ENCODE peak calls at places on chromosomes 6 and 20, in six cellular contexts. I is foreskin fibroblast, F is Peyer's patch, X is fibroblast of pulmonary artery, T is WTC11, N is natural killer cell. Q is an unnamed sample.

GRCh38 chr20:51345601-51346101 is 196.9 kb downstream of the NFATC2 start:
- DNase-seq in I (peak), F (no peak), X (peak), T (no peak), N (no peak), Q (no peak)

GRCh38 chr6:21970560-21970959 is 326.3 kb downstream of the PRL start:
- DNase-seq in I (no peak), F (no peak), X (no peak), T (no peak), N (no peak), Q (no peak)

GRCh38 chr6:138726066-138727060 is 47.2 kb upstream of the CCDC28A start:
- DNase-seq in I (no peak), F (no peak), X (no peak), T (no peak), N (no peak), Q (no peak)

GRCh38 chr20:40961686-40962640 is 66.7 kb upstream of the TOP1 start:
- DNase-seq in I (peak), F (peak), X (peak), T (no peak), N (no peak), Q (peak)

GRCh38 chr20:41183391-41183790 is 46.0 kb downstream of the PLCG1 start:
- DNase-seq in I (no peak), F (peak), X (no peak), T (no peak), N (peak), Q (no peak)

GRCh38 chr20:47146703-47147102 is 209.8 kb downstream of the ZMYND8 start:
- DNase-seq in I (peak), F (no peak), X (peak), T (no peak), N (no peak), Q (no peak)

GRCh38 chr6:164252952-164253351 is 838.4 kb downstream of the QKI start:
- DNase-seq in I (no peak), F (no peak), X (peak), T (no peak), N (no peak), Q (no peak)

GRCh38 chr6:24949020-24949569 is 13.3 kb upstream of the RIPOR2 start:
- DNase-seq in I (no peak), F (peak), X (no peak), T (no peak), N (no peak), Q (no peak)

GRCh38 chr6:43669922-43670622 is 17.5 kb downstream of the MRPS18A start:
- DNase-seq in I (no peak), F (no peak), X (peak), T (no peak), N (no peak), Q (no peak)

DNA sequence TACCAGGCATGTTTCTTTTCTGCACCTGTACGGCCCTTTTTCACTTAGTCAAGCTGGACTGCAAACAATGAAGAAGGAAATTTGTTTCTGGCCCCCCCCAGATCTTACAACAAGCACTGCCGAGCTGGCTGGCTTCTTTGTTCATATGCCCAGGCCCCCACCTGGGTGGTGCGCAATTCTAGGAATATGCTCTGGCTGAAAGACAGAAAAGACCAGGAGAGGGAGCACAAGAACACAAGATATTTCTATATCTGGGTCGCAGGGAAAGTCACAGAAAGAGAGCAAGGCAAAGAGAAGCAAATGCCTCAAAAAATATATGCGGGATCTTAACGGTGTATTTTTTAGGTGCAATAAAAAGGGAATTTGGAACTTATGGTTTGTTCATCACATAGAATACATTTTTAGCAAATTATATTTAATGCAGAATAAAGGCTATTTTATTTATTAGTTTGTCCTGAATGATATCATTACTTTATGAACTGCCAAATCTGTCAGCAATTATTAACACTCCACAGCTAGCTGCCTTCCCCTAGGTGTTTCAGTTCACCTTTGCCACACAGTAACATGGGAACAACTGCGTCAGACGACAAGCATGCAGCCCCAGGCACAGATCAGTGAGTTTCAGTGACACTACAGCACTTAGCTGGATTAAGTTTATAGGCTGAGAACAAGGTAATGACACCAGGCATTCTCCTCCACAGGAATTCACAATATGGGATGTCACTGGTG is 76.5 kb downstream of the GJA10 start:
- DNase-seq in I (peak), F (no peak), X (peak), T (peak), N (no peak), Q (no peak)
- TF ChIP-seq CTCF in I (peak), F (peak), X (peak), T (no peak), N (peak), Q (no peak)

GRCh38 chr6:130366011-130366963 is at the start of gene TMEM200A:
- DNase-seq in I (peak), F (peak), X (peak), T (peak), N (peak), Q (no peak)
- TF ChIP-seq CTCF in I (no peak), F (no peak), X (peak), T (no peak), N (no peak), Q (no peak)

GRCh38 chr6:123316733-123317323 is 319.9 kb downstream of the TRDN start:
- DNase-seq in I (no peak), F (no peak), X (peak), T (no peak), N (no peak), Q (no peak)
- TF ChIP-seq CTCF in I (peak), F (peak), X (peak), T (peak), N (peak), Q (no peak)

GRCh38 chr20:911882-912600 is 4.1 kb downstream of the ANGPT4 start:
- DNase-seq in I (no peak), F (no peak), X (no peak), T (peak), N (no peak), Q (no peak)
- TF ChIP-seq CTCF in I (no peak), F (peak), X (no peak), T (no peak), N (no peak), Q (no peak)

GRCh38 chr6:136334465-136334846 is 44.8 kb upstream of the BCLAF1 start:
- DNase-seq in I (no peak), F (no peak), X (no peak), T (no peak), N (no peak), Q (no peak)

GRCh38 chr6:136335736-136336362 is 46.2 kb upstream of the BCLAF1 start:
- DNase-seq in I (no peak), F (no peak), X (no peak), T (no peak), N (no peak), Q (no peak)

GRCh38 chr6:136337606-136338005 is 48.0 kb upstream of the BCLAF1 start:
- DNase-seq in I (no peak), F (no peak), X (no peak), T (no peak), N (no peak), Q (no peak)

GRCh38 chr6:136333824-136334464 is 44.3 kb upstream of the BCLAF1 start:
- DNase-seq in I (no peak), F (no peak), X (peak), T (no peak), N (no peak), Q (no peak)

GRCh38 chr6:136334853-136335252 is 45.2 kb upstream of the BCLAF1 start:
- DNase-seq in I (no peak), F (no peak), X (no peak), T (peak), N (no peak), Q (no peak)
- TF ChIP-seq CTCF in I (peak), F (no peak), X (peak), T (no peak), N (no peak), Q (no peak)

GRCh38 chr20:17374086-17374485 is 147.2 kb downstream of the PCSK2 start:
- DNase-seq in I (no peak), F (no peak), X (no peak), T (no peak), N (no peak), Q (no peak)
- TF ChIP-seq CTCF in I (no peak), F (no peak), X (no peak), T (no peak), N (no peak), Q (no peak)

DNA sequence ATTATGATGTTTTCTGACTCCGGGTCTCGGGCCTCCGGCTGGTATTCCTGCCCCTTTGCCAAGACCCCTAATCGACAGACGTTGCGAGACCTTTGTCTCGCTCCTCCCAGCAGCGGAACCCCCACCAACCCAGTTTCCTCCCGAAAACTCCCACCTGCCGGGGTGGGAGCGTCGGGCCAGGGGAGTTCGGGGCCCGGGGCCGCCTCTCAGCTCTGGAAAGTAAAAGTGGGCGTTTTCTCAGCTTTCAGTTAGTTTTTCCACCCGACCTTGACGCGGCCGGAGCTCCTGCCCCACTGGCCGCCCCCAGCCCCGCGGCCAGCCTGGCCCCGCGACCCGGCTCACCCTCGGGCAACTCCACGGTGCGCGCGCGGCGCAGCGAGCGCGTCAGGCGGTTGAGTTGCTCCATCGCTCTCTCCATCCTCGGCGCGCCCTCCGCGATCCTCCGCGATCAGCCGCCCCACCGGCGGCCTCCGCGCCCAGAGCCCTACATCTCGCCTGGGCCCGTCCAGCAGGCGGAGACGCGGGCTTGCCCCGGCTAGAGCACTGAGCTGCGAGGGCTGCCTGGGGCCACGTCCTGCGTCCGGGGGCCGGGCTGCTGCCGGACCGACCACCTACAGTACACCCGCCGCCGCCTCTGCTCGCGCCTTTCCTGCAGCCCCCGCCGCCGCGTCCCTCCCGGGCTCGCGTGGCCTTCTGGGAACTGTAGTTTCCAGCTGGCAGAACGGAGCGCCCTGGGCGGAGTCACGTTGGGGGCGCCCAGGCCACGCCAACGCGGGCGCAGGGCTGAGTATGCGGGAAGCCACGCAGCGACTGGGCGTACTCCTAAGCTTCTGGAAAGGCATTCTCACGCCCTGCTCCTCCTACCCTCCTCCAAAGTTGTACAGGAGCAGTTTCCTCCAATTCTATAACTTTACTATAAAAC is at the start of gene HACE1:
- DNase-seq in I (peak), F (peak), X (peak), T (peak), N (peak), Q (no peak)
- TF ChIP-seq CTCF in I (peak), F (peak), X (peak), T (no peak), N (no peak), Q (peak)

Q was measured in vagina.